ENCODE peak calls at places on chromosomes 12 and 14, in eight cellular contexts. V is GM10248, R is ELR, Z is type B pancreatic cell, N is LoVo, U is iris pigment epithelial cell, X is cardiac fibroblast, P is endothelial cell. G is an unnamed sample.

GRCh38 chr14:70754989-70755388 is 54.3 kb downstream of the MAP3K9 start:
- DNase-seq in X (peak; percentile 1), R (peak; percentile 35), N (peak; percentile 94), Z (no peak), V (no peak), P (no peak), U (peak; percentile 39), G (no peak)

GRCh38 chr14:90677484-90678045 is 138.7 kb downstream of the TTC7B start:
- DNase-seq in X (peak; percentile 80), P (no peak), U (peak; percentile 79), Z (no peak), R (peak; percentile 69), N (no peak), V (no peak), G (no peak)

GRCh38 chr14:77612011-77612620 is 4.3 kb downstream of the SPTLC2 start:
- DNase-seq in V (no peak), Z (no peak), N (peak; percentile 14), U (peak; percentile 34), X (peak; percentile 49), P (no peak), R (peak; percentile 78), G (no peak)

GRCh38 chr12:122891661-122892525 is 4.0 kb downstream of the VPS37B start:
- DNase-seq in Z (no peak), P (no peak), V (no peak), N (peak; percentile 79), U (peak; percentile 74), R (peak; percentile 89), X (peak; percentile 64), G (peak; percentile 68)

GRCh38 chr14:57057803-57058202 is 210.9 kb downstream of the EXOC5 start:
- DNase-seq in P (no peak), N (no peak), R (no peak), V (no peak), Z (no peak), U (no peak), X (no peak), G (no peak)

GRCh38 chr12:19810213-19810612 is 370.9 kb downstream of the AEBP2 start:
- DNase-seq in V (no peak), U (no peak), R (no peak), N (no peak), P (no peak), Z (no peak), X (peak; percentile 34), G (no peak)

GRCh38 chr14:91249841-91250616 is 5.5 kb upstream of the GPR68 start:
- DNase-seq in U (peak; percentile 36), X (peak; percentile 12), R (peak; percentile 87), V (peak; percentile 82), Z (no peak), N (no peak), P (no peak), G (no peak)

GRCh38 chr14:29310757-29311156 is 544.2 kb downstream of the FOXG1 start:
- DNase-seq in N (no peak), P (no peak), V (no peak), X (peak; percentile 51), Z (no peak), U (peak; percentile 89), R (peak; percentile 90), G (no peak)

GRCh38 chr14:55122441-55122986 is 6.5 kb upstream of the LGALS3 start:
- DNase-seq in P (no peak), V (no peak), R (no peak), Z (no peak), U (peak; percentile 52), N (peak; percentile 84), X (peak; percentile 83), G (peak; percentile 54)

GRCh38 chr14:68939893-68940613 is 39.0 kb downstream of the ACTN1 start:
- DNase-seq in N (no peak), P (no peak), Z (no peak), X (peak; percentile 97), U (peak; percentile 98), R (peak; percentile 91), V (no peak), G (no peak)

GRCh38 chr12:128078311-128078851 is 188.6 kb upstream of the TMEM132C start:
- DNase-seq in P (no peak), R (no peak), U (peak; percentile 10), Z (no peak), X (no peak), V (no peak), N (no peak), G (peak; percentile 18)

GRCh38 chr14:58947816-58948440 is 240.5 kb upstream of the DAAM1 start:
- DNase-seq in V (no peak), U (no peak), P (no peak), Z (no peak), X (peak; percentile 9), N (no peak), R (peak; percentile 10), G (no peak)

GRCh38 chr14:55151601-55152000 is 22.5 kb downstream of the LGALS3 start:
- DNase-seq in U (peak; percentile 61), Z (no peak), N (no peak), V (no peak), X (no peak), P (no peak), R (no peak), G (no peak)

GRCh38 chr14:100548295-100548655 is 38.9 kb downstream of the BEGAIN start:
- DNase-seq in R (no peak), U (no peak), Z (no peak), V (no peak), X (no peak), N (no peak), P (no peak), G (no peak)

GRCh38 chr12:102023343-102023930 is 38.4 kb downstream of the WASHC3 start:
- DNase-seq in N (no peak), V (no peak), Z (no peak), R (peak; percentile 25), X (peak; percentile 76), U (peak; percentile 89), P (no peak), G (no peak)

GRCh38 chr14:34770901-34771300 is 56.5 kb upstream of the CFL2 start:
- DNase-seq in V (no peak), Z (no peak), N (no peak), X (no peak), U (peak; percentile 52), P (no peak), R (peak; percentile 47), G (no peak)

G was measured in adrenal gland.